ENCODE peak calls at places on chromosome 14, in four cellular contexts. P is K562, U is GM12878, J is WTC11. C is an unnamed sample.

GRCh38 chr14:72389200-72389599 is 457.0 kb downstream of the RGS6 start:
- DNase-seq in P (no peak), J (no peak), U (no peak), C (no peak)

GRCh38 chr14:33676135-33676566 is 274.7 kb downstream of the EGLN3 start:
- DNase-seq in P (peak), U (no peak), J (peak), C (peak)

GRCh38 chr14:52356025-52356424 is 41.9 kb downstream of the PTGER2 start:
- DNase-seq in U (no peak), J (no peak), P (no peak), C (no peak)

GRCh38 chr14:99560946-99561683 is 42.9 kb downstream of the CCDC85C start:
- DNase-seq in P (no peak), U (no peak), J (no peak), C (peak)

GRCh38 chr14:58216544-58216943 is 16.6 kb downstream of the ACTR10 start:
- DNase-seq in P (no peak), U (no peak), J (no peak), C (no peak)

GRCh38 chr14:36505193-36505815 is 14.7 kb downstream of the NKX2-1 start:
- DNase-seq in J (peak), P (no peak), U (no peak), C (peak)

GRCh38 chr14:79567306-79567705 is 644.0 kb downstream of the DIO2 start:
- DNase-seq in J (no peak), P (no peak), U (no peak), C (no peak)

GRCh38 chr14:105165761-105166485 is 2.7 kb downstream of the JAG2 start:
- DNase-seq in U (no peak), P (no peak), J (no peak), C (no peak)

GRCh38 chr14:28264306-28264705 is 502.3 kb upstream of the FOXG1 start:
- DNase-seq in J (no peak), U (no peak), P (no peak), C (no peak)

GRCh38 chr14:59566725-59567124 is 9.9 kb downstream of the CCDC175 start:
- DNase-seq in U (no peak), P (no peak), J (no peak), C (no peak)

GRCh38 chr14:90740081-90740480 is 76.1 kb downstream of the TTC7B start:
- DNase-seq in J (no peak), P (no peak), U (no peak), C (peak)

GRCh38 chr14:90741682-90741946 is 74.6 kb downstream of the TTC7B start:
- DNase-seq in J (no peak), P (no peak), U (no peak), C (no peak)

GRCh38 chr14:90742252-90742651 is 74.0 kb downstream of the TTC7B start:
- DNase-seq in P (no peak), J (no peak), U (no peak), C (no peak)

GRCh38 chr14:90740946-90741681 is 75.1 kb downstream of the TTC7B start:
- DNase-seq in U (no peak), J (no peak), P (no peak), C (no peak)

GRCh38 chr14:90739318-90740077 is 76.7 kb downstream of the TTC7B start:
- DNase-seq in P (no peak), U (no peak), J (no peak), C (peak)
- TF ChIP-seq USF1 in P (no peak), U (no peak), J (no peak), C (no peak)

GRCh38 chr14:85316701-85317100 is 213.2 kb upstream of the FLRT2 start:
- DNase-seq in J (no peak), P (no peak), U (no peak), C (no peak)

GRCh38 chr14:85317491-85318021 is 212.4 kb upstream of the FLRT2 start:
- DNase-seq in J (no peak), P (no peak), U (no peak), C (no peak)

GRCh38 chr14:85313801-85314207 is 216.1 kb upstream of the FLRT2 start:
- DNase-seq in P (no peak), U (no peak), J (no peak), C (no peak)

GRCh38 chr14:85315891-85316290 is 214.1 kb upstream of the FLRT2 start:
- DNase-seq in J (no peak), P (no peak), U (no peak), C (no peak)

DNA sequence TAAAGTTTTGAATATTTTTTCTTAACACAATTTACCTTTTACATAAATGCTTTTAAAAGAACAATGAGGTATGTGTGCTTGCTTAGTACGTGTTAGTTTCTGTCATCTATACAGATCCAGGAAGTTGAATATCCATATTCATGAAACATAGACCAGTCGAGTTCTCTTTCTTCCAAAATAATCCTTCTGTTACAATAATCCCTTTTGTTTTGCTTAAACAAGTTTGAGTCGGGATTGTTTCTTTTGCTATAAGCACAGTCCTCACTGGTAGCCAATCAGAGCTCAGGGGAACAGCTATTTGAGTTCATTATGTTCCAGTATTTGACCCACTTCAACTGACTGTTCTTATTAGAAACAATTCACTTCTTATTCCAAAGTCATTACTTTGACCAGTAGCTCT is 214.7 kb upstream of the FLRT2 start:
- DNase-seq in J (no peak), P (no peak), U (no peak), C (no peak)
- TF ChIP-seq USF1 in J (no peak), P (no peak), U (no peak), C (no peak)

DNA sequence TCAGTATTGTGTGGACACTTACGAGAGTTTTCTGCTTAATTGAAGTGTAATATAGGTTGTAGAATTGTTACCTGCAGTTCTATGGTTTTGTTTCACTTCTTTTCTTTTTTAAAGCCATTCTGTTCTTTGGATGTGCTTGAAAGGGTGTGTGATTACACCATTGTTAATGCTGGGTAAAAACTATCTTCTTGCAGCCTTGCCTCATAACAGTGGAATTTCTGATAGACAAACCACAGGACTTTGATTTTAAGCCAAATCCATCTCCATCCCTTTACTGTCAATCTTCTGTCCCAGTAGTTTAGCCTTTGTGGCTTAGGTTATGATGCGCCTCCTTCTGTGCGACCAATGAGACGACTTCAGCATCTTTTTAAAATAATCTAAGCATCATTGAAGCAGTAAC is 182.3 kb downstream of the PELI2 start:
- DNase-seq in U (no peak), P (no peak), J (no peak), C (no peak)
- TF ChIP-seq USF1 in U (no peak), P (no peak), J (no peak), C (no peak)

DNA sequence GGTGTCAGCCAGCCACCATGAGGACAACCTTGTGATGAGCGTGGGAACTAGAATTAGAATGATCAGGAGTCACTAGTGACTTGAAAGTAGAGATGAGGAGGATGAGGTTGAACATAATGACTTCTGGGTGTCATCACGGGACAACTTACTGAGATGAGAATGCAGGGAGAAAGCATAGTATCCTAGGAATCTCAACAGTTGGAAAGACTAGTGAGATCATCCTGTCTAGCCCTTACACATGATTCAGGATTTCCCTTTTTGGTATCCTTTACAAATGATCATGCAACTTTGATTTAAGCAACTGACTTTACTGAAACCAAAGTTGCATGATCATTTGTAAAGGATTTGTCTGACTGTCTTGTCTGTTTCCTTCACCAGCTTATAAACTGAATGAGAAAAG is 51.8 kb upstream of the HIF1A start:
- DNase-seq in P (no peak), U (no peak), J (no peak), C (no peak)
- TF ChIP-seq USF1 in P (no peak), U (no peak), J (no peak), C (no peak)

GRCh38 chr14:88005050-88005481 is at the start of gene GPR65:
- DNase-seq in P (no peak), U (peak), J (no peak), C (no peak)
- TF ChIP-seq USF1 in P (no peak), U (no peak), J (no peak), C (no peak)

DNA sequence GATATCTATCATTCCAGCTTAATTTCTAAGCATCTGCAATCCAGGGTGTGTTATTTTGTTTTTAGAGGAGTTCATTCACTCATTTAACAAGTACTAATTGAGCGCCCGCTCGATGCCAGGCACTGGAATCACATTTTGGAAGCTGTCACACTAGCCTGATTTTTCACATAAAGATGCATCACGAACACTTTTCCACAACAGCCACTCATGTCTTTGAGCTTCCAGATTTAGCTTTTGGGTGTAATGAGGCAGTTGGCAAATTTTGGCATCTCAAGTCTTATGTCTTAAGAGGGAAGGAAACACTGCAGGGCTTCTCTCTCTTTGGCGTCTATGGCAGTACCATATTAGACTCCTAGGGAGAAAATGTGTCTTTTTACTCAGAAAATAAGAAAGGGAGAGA is 14.0 kb downstream of the NRXN3 start:
- DNase-seq in J (no peak), P (no peak), U (no peak), C (no peak)
- TF ChIP-seq USF1 in J (no peak), P (no peak), U (no peak), C (no peak)

GRCh38 chr14:34851395-34851794 is 23.8 kb downstream of the BAZ1A start:
- DNase-seq in U (no peak), J (no peak), P (no peak), C (no peak)

GRCh38 chr14:34858765-34859164 is 16.4 kb downstream of the BAZ1A start:
- DNase-seq in U (no peak), J (no peak), P (no peak), C (no peak)

GRCh38 chr14:34857689-34858449 is 17.3 kb downstream of the BAZ1A start:
- DNase-seq in U (no peak), P (no peak), J (no peak), C (no peak)

GRCh38 chr14:34853041-34853440 is 22.1 kb downstream of the BAZ1A start:
- DNase-seq in P (no peak), U (no peak), J (no peak), C (no peak)
- TF ChIP-seq USF1 in P (no peak), U (no peak), J (no peak), C (no peak)

DNA sequence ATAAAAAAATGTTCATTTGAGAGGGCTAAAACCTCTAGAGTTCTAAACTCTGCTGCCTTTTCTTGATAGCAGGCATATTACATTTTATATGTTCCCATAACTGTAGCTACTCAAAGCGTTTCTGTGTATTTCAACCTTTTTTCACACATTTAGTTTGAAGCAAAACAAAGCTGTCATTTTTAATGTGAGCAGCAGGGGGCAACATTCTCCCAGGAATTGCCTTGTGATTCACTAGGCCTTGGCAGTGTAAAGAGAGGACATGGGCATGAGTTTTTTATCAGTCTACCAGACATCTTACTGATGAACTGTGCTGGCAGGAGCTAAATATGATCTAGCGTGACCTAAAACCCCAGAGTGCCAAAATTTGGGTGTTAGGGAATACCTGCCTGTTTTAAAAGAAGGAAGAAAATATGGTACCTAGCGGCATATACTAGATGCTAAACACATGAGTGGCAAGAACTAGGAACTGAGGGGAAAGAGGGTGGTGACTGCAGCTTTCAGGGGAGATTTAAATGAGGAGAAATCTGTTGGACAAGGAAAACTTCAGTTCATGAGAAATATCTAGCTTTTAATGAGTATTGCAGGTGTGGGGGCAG is 65.3 kb downstream of the IFT43 start:
- DNase-seq in U (peak), P (peak), J (peak), C (peak)
- TF ChIP-seq USF1 in U (no peak), P (no peak), J (no peak), C (no peak)

C was measured in SK-N-SH.